ENCODE peak calls at places on chromosomes 6 and 20, in seven cellular contexts. One of them, this sample, is unnamed.
A peak's percentile ranks its signal among the peaks of the same experiment; 100 is the strongest.

GRCh38 chr6:8785223-8785622 is 349.9 kb upstream of the SLC35B3 start:
- DNase-seq in aorta: no peak
- DNase-seq in stomach: no peak
- DNase-seq in neural progenitor cell: no peak
- DNase-seq in HCT116: no peak
- DNase-seq in body of pancreas: no peak
- DNase-seq in left ventricle myocardium inferior: no peak
- DNase-seq in this sample: no peak

GRCh38 chr6:169959129-169960002 is 207.9 kb downstream of the ERMARD start:
- DNase-seq in stomach: peak; percentile 53
- DNase-seq in left ventricle myocardium inferior: no peak
- DNase-seq in aorta: peak; percentile 74
- DNase-seq in body of pancreas: peak; percentile 68
- DNase-seq in neural progenitor cell: no peak
- DNase-seq in HCT116: no peak
- DNase-seq in this sample: no peak

GRCh38 chr6:109284675-109285074 is 97.6 kb downstream of the CD164 start:
- DNase-seq in aorta: no peak
- DNase-seq in HCT116: no peak
- DNase-seq in stomach: no peak
- DNase-seq in neural progenitor cell: no peak
- DNase-seq in body of pancreas: no peak
- DNase-seq in left ventricle myocardium inferior: no peak
- DNase-seq in this sample: no peak

GRCh38 chr20:49700411-49701185 is 13.1 kb downstream of the B4GALT5 start:
- DNase-seq in left ventricle myocardium inferior: no peak
- DNase-seq in aorta: no peak
- DNase-seq in HCT116: peak; percentile 71
- DNase-seq in body of pancreas: no peak
- DNase-seq in stomach: no peak
- DNase-seq in neural progenitor cell: no peak
- DNase-seq in this sample: no peak

GRCh38 chr6:106609699-106610098 is 19.6 kb downstream of the RTN4IP1 start:
- DNase-seq in body of pancreas: peak; percentile 67
- DNase-seq in left ventricle myocardium inferior: no peak
- DNase-seq in aorta: no peak
- DNase-seq in HCT116: peak; percentile 21
- DNase-seq in neural progenitor cell: peak; percentile 32
- DNase-seq in stomach: no peak
- DNase-seq in this sample: peak; percentile 40

GRCh38 chr6:31568537-31568961 is 3.5 kb upstream of the LTA start:
- DNase-seq in aorta: no peak
- DNase-seq in neural progenitor cell: no peak
- DNase-seq in body of pancreas: no peak
- DNase-seq in left ventricle myocardium inferior: no peak
- DNase-seq in stomach: no peak
- DNase-seq in HCT116: no peak
- DNase-seq in this sample: no peak

GRCh38 chr6:112502348-112503130 is 155.4 kb downstream of the RFPL4B start:
- DNase-seq in neural progenitor cell: peak; percentile 16
- DNase-seq in aorta: no peak
- DNase-seq in left ventricle myocardium inferior: no peak
- DNase-seq in HCT116: no peak
- DNase-seq in body of pancreas: no peak
- DNase-seq in stomach: no peak
- DNase-seq in this sample: peak; percentile 69

GRCh38 chr6:2225422-2226392 is 19.7 kb downstream of the GMDS start:
- DNase-seq in neural progenitor cell: no peak
- DNase-seq in body of pancreas: peak; percentile 70
- DNase-seq in left ventricle myocardium inferior: no peak
- DNase-seq in stomach: peak; percentile 56
- DNase-seq in HCT116: no peak
- DNase-seq in aorta: no peak
- DNase-seq in this sample: no peak

GRCh38 chr6:4577406-4577805 is 198.8 kb upstream of the CDYL start:
- DNase-seq in aorta: no peak
- DNase-seq in stomach: peak; percentile 36
- DNase-seq in HCT116: no peak
- DNase-seq in body of pancreas: peak; percentile 32
- DNase-seq in left ventricle myocardium inferior: no peak
- DNase-seq in neural progenitor cell: no peak
- DNase-seq in this sample: no peak

GRCh38 chr6:146357578-146358340 is 185.9 kb upstream of the RAB32 start:
- DNase-seq in HCT116: no peak
- DNase-seq in aorta: no peak
- DNase-seq in left ventricle myocardium inferior: no peak
- DNase-seq in neural progenitor cell: no peak
- DNase-seq in stomach: no peak
- DNase-seq in body of pancreas: no peak
- DNase-seq in this sample: no peak

GRCh38 chr6:47724300-47724699 is 25.9 kb downstream of the ADGRF4 start:
- DNase-seq in body of pancreas: no peak
- DNase-seq in stomach: no peak
- DNase-seq in left ventricle myocardium inferior: no peak
- DNase-seq in aorta: no peak
- DNase-seq in HCT116: no peak
- DNase-seq in neural progenitor cell: no peak
- DNase-seq in this sample: no peak

DNA sequence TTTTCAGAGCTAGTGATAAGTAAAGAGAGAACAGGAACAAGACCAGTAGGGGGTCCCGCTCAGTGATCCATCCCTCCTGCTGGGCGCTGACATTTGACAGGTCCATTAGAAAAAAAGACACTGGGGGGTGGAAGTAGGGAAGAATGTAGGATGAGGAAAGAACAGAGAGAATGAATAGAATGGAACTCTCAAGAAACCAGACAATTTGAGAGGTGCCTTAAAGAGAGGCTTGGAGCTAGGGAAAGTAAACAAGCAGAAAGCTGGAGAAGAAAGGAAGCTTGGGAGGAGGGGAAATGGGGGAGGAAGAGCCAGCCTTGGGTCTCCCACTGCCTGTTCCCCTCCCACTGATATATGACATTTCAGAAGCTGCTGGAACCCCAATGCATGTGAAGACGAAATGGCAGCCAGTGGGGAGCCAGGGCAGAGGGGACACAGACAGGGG is 8.4 kb downstream of the GABBR1 start:
- DNase-seq in neural progenitor cell: no peak
- DNase-seq in body of pancreas: no peak
- DNase-seq in stomach: no peak
- DNase-seq in left ventricle myocardium inferior: no peak
- DNase-seq in HCT116: no peak
- DNase-seq in aorta: no peak
- DNase-seq in this sample: no peak
- H3K4me3 ChIP-seq in neural progenitor cell: peak overlapping the region; percentile 21
- H3K4me3 ChIP-seq in body of pancreas: no peak overlapping the region
- H3K4me3 ChIP-seq in stomach: no peak overlapping the region
- H3K4me3 ChIP-seq in left ventricle myocardium inferior: no peak overlapping the region
- H3K4me3 ChIP-seq in HCT116: no peak overlapping the region
- H3K4me3 ChIP-seq in aorta: no peak overlapping the region
- H3K4me3 ChIP-seq in this sample: no peak overlapping the region

DNA sequence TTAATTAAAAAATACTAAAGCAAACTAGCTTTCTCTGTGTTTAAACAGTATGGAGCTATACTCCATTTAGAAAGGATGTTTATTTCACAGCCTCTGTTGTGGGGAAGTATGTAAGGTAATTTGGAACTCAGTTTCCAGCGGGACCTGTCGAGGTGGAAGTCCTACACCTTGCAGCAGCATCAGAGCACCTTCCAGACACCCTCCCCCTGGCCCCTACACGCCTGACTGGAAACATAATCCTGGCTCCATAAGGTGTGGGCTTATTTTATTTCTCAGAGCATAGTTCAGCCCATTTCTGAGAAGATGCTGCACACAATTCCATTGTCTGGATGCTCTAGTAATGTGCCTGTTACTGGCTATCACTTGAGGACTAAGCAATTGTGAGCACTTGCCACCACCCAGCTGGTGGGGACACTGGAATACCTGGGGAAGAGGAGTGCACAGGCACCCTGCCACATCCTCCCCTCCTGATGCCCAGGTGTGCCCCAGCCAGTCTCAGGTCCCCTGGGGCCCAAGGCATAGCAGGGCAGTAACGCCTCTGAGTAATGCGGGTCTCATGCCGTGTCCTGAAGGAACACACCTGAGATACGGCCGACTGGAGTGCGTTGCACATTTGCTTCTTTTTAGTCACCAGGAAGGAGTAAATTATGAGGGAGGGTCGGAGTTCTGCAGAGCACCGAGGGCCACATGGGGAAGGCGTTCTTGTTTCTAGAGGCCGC is 556.5 kb downstream of the QKI start:
- DNase-seq in left ventricle myocardium inferior: no peak
- DNase-seq in neural progenitor cell: no peak
- DNase-seq in aorta: no peak
- DNase-seq in body of pancreas: no peak
- DNase-seq in stomach: no peak
- DNase-seq in HCT116: no peak
- DNase-seq in this sample: no peak
- H3K4me1 ChIP-seq in left ventricle myocardium inferior: peaks cover 16% of the 10 kb centered on the region
- H3K4me1 ChIP-seq in neural progenitor cell: no peaks in the 10 kb centered on the region
- H3K4me1 ChIP-seq in aorta: no peaks in the 10 kb centered on the region
- H3K4me1 ChIP-seq in body of pancreas: no peaks in the 10 kb centered on the region
- H3K4me1 ChIP-seq in stomach: peaks cover 8% of the 10 kb centered on the region
- H3K4me1 ChIP-seq in HCT116: no peaks in the 10 kb centered on the region
- H3K4me1 ChIP-seq in this sample: peaks cover 10% of the 10 kb centered on the region

GRCh38 chr20:22563062-22563965 is 21.1 kb downstream of the FOXA2 start:
- DNase-seq in HCT116: no peak
- DNase-seq in body of pancreas: no peak
- DNase-seq in aorta: no peak
- DNase-seq in neural progenitor cell: no peak
- DNase-seq in left ventricle myocardium inferior: no peak
- DNase-seq in stomach: no peak
- DNase-seq in this sample: no peak
- H3K27me3 ChIP-seq in HCT116: peaks cover 46% of the 10 kb centered on the region
- H3K27me3 ChIP-seq in body of pancreas: no peaks in the 10 kb centered on the region
- H3K27me3 ChIP-seq in aorta: no peaks in the 10 kb centered on the region
- H3K27me3 ChIP-seq in neural progenitor cell: peaks cover 100% of the 10 kb centered on the region
- H3K27me3 ChIP-seq in left ventricle myocardium inferior: peaks cover 100% of the 10 kb centered on the region
- H3K27me3 ChIP-seq in stomach: no peaks in the 10 kb centered on the region
- H3K27me3 ChIP-seq in this sample: no peaks in the 10 kb centered on the region

GRCh38 chr6:24441599-24441904 is 38.8 kb downstream of the MRS2 start:
- DNase-seq in aorta: no peak
- DNase-seq in HCT116: no peak
- DNase-seq in left ventricle myocardium inferior: no peak
- DNase-seq in body of pancreas: no peak
- DNase-seq in stomach: no peak
- DNase-seq in neural progenitor cell: no peak
- DNase-seq in this sample: no peak

GRCh38 chr6:24446670-24447069 is 42.7 kb downstream of the GPLD1 start:
- DNase-seq in stomach: no peak
- DNase-seq in left ventricle myocardium inferior: no peak
- DNase-seq in body of pancreas: no peak
- DNase-seq in HCT116: no peak
- DNase-seq in neural progenitor cell: no peak
- DNase-seq in aorta: no peak
- DNase-seq in this sample: no peak

GRCh38 chr6:24440897-24441598 is 38.3 kb downstream of the MRS2 start:
- DNase-seq in HCT116: no peak
- DNase-seq in neural progenitor cell: no peak
- DNase-seq in left ventricle myocardium inferior: no peak
- DNase-seq in stomach: no peak
- DNase-seq in aorta: no peak
- DNase-seq in body of pancreas: no peak
- DNase-seq in this sample: no peak

GRCh38 chr6:24445704-24446103 is 43.0 kb downstream of the MRS2 start:
- DNase-seq in stomach: no peak
- DNase-seq in HCT116: no peak
- DNase-seq in left ventricle myocardium inferior: no peak
- DNase-seq in aorta: no peak
- DNase-seq in body of pancreas: no peak
- DNase-seq in neural progenitor cell: no peak
- DNase-seq in this sample: no peak

GRCh38 chr6:24444588-24444987 is 41.9 kb downstream of the MRS2 start:
- DNase-seq in body of pancreas: no peak
- DNase-seq in neural progenitor cell: no peak
- DNase-seq in aorta: no peak
- DNase-seq in left ventricle myocardium inferior: no peak
- DNase-seq in stomach: no peak
- DNase-seq in HCT116: no peak
- DNase-seq in this sample: no peak
- H3K4me3 ChIP-seq in body of pancreas: no peak overlapping the region
- H3K4me3 ChIP-seq in neural progenitor cell: no peak overlapping the region
- H3K4me3 ChIP-seq in aorta: no peak overlapping the region
- H3K4me3 ChIP-seq in left ventricle myocardium inferior: no peak overlapping the region
- H3K4me3 ChIP-seq in stomach: no peak overlapping the region
- H3K4me3 ChIP-seq in HCT116: no peak overlapping the region
- H3K4me3 ChIP-seq in this sample: no peak overlapping the region

This sample was measured in HAP-1.